ENCODE peak calls at places on chromosomes 5 and 9, in five cellular contexts. M is astrocyte of the spinal cord, B is fibroblast of the aortic adventitia, T is kidney, Q is heart right ventricle. F is an unnamed sample.

GRCh38 chr9:134284273-134284672 is 42.0 kb upstream of the RXRA start:
- DNase-seq in T (no peak), Q (peak; percentile 76), B (no peak), M (no peak), F (no peak)

GRCh38 chr9:34554211-34555001 is 31.6 kb upstream of the ENHO start:
- DNase-seq in B (no peak), T (peak; percentile 70), Q (no peak), M (no peak), F (no peak)

GRCh38 chr5:124744170-124744911 is 2.1 kb downstream of the ZNF608 start:
- DNase-seq in M (peak; percentile 52), Q (peak; percentile 59), T (peak; percentile 85), B (no peak), F (peak; percentile 31)

GRCh38 chr5:79269733-79270166 is 33.8 kb downstream of the JMY start:
- DNase-seq in M (no peak), B (no peak), Q (no peak), T (no peak), F (no peak)

GRCh38 chr9:116030532-116030931 is 123.1 kb upstream of the PAPPA start:
- DNase-seq in B (peak; percentile 75), M (no peak), T (no peak), Q (no peak), F (peak; percentile 6)

GRCh38 chr9:98709968-98710965 is 1.5 kb upstream of the GABBR2 start:
- DNase-seq in M (peak; percentile 53), Q (no peak), B (peak; percentile 78), T (no peak), F (peak; percentile 68)

GRCh38 chr9:3138236-3139229 is 294.6 kb upstream of the PUM3 start:
- DNase-seq in Q (no peak), B (no peak), T (no peak), M (no peak), F (peak; percentile 8)

GRCh38 chr9:136666364-136667216 is 3.9 kb downstream of the EGFL7 start:
- DNase-seq in M (no peak), B (no peak), T (no peak), Q (no peak), F (no peak)

GRCh38 chr9:16314476-16314875 is 556.0 kb downstream of the BNC2 start:
- DNase-seq in Q (no peak), T (no peak), B (no peak), M (no peak), F (no peak)

GRCh38 chr5:39203291-39203922 is 16.0 kb downstream of the FYB1 start:
- DNase-seq in T (no peak), B (no peak), M (no peak), Q (no peak), F (no peak)

GRCh38 chr5:143061161-143061945 is 291.2 kb downstream of the ARHGAP26 start:
- DNase-seq in B (peak; percentile 80), T (no peak), Q (no peak), M (peak; percentile 79), F (peak; percentile 90)

GRCh38 chr5:119289413-119289812 is 66.4 kb upstream of the TNFAIP8 start:
- DNase-seq in T (no peak), B (no peak), M (no peak), Q (no peak), F (no peak)
- H3K4me3 ChIP-seq in T (no peak overlapping the region), B (no peak overlapping the region), M (no peak overlapping the region), Q (no peak overlapping the region), F (no peak overlapping the region)

DNA sequence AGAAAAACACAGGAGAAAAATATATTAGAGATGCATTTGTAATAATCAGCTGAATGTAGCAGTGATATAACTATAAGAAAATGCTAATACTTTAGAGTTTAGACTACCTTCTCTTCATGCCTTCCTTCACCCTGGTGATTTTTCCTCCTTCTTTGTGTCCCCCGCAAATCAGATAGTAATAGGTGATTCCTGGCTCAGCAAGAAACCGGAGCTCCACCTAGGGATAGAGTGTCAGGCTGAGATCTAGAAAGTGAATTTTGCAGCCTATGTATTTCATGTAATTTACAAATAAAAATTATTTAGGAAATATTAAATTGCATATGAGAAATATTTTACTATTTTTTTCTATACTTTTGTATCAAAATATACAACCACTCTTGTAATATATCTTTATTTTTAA is 109.8 kb upstream of the ST8SIA4 start:
- DNase-seq in B (no peak), T (no peak), M (no peak), Q (no peak), F (no peak)
- TF ChIP-seq CTCF in B (no peak), T (no peak), M (peak; percentile 9), Q (no peak), F (no peak)

DNA sequence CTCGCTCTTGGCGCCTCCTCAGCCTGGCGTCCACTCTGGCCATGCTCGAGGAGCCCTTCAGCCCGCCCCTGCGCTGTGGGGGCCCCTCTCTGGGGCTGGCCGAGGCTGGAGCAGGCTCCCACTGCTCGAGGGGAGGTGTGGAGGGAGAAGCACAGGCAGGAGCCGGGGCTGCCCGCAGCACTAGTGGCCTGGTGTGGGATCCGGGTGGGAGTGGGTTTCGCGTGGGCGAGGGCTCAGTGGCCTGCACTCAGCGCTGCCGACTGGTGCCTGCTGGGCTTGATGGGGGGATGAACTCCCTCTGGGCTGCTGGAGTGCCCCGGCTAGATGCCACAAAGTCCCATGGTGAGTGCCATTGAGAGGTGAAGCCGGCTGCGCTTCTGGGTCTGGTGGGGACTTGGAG is 4.4 kb upstream of the HSPA4 start:
- DNase-seq in M (no peak), B (no peak), T (peak; percentile 74), Q (no peak), F (no peak)
- H3K4me3 ChIP-seq in M (no peak overlapping the region), B (no peak overlapping the region), T (no peak overlapping the region), Q (no peak overlapping the region), F (no peak overlapping the region)

GRCh38 chr5:170301149-170301548 is 3.6 kb upstream of the LCP2 start:
- DNase-seq in M (no peak), Q (no peak), B (no peak), T (no peak), F (no peak)

GRCh38 chr5:170303564-170303963 is 6.0 kb upstream of the LCP2 start:
- DNase-seq in M (no peak), B (no peak), T (no peak), Q (no peak), F (no peak)

GRCh38 chr5:170302729-170303501 is 5.3 kb upstream of the LCP2 start:
- DNase-seq in T (peak; percentile 90), B (no peak), M (no peak), Q (peak; percentile 66), F (no peak)

GRCh38 chr5:170300361-170301013 is 2.9 kb upstream of the LCP2 start:
- DNase-seq in T (no peak), Q (no peak), B (no peak), M (no peak), F (no peak)

DNA sequence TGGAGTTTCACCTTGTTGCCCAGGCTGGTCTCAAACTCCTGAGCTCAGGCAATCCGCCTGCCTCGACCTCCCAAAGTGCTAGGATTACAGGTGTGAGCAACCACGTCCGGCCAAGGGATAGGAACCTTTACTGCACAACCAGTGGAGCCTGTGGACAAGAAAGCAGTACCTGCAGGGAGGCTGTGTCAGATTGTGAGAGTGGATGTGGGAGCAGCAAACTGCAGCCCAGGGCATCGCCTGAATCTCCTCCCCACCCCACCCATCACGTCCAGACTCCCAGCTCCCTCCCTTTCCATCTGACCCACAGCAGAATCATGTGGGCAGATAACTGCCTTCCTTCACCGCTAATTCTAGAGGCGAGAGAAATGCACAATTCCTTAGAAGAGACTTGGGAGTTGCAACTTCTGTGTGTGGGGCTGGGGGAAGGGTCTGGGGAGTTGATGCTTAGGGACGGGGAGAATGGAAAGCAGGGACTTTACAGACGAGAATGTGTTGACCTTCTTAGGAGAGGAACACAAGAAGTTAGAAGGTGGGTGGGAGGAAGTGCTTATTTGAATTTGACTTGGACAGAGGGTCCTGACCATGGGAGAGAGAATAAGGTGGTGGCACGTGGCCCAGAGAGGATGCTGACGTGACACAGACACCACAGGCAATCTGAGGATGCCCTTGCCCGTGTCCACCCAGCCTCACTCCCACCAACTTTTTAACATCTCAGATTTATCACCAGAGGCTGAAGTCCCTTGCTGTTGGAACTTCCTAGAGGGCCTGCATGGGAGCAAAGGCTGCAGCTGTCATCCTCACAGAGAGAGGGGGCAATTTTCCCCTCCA is 4.5 kb upstream of the LCP2 start:
- DNase-seq in M (no peak), Q (no peak), B (no peak), T (no peak), F (no peak)
- TF ChIP-seq CTCF in M (no peak), Q (no peak), B (no peak), T (no peak), F (no peak)

GRCh38 chr5:159805021-159805420 is 111.3 kb upstream of the ADRA1B start:
- DNase-seq in B (peak; percentile 62), Q (no peak), M (peak; percentile 55), T (no peak), F (peak; percentile 70)

GRCh38 chr5:159802661-159803060 is 113.6 kb upstream of the ADRA1B start:
- DNase-seq in T (no peak), B (no peak), Q (no peak), M (no peak), F (no peak)

GRCh38 chr5:159811712-159812111 is 104.6 kb upstream of the ADRA1B start:
- DNase-seq in Q (no peak), B (no peak), M (no peak), T (no peak), F (no peak)

DNA sequence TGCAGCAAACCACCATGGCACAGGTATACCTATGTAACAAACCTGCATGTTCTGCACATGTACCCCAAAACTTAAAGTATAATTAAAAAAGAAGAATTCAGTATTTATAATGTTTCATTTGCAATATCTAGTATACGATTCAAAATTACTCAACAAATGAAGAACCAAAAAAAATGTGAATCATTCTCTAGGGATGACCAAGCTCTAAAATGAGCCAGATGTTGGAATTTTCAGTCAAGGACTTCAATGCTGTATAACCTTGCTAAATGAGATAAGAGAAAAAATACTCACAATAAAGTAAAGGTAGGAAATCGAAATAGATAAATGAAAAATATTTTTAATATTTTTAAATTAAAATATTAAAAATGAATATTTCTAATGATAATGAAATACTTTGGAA is 108.7 kb upstream of the ADRA1B start:
- DNase-seq in Q (no peak), M (no peak), T (no peak), B (no peak), F (peak; percentile 61)
- H3K4me3 ChIP-seq in Q (no peak overlapping the region), M (no peak overlapping the region), T (no peak overlapping the region), B (no peak overlapping the region), F (no peak overlapping the region)

GRCh38 chr5:33595303-33595702 is 154.5 kb downstream of the TARS1 start:
- DNase-seq in M (no peak), B (no peak), Q (no peak), T (no peak), F (no peak)
- TF ChIP-seq CTCF in M (no peak), B (no peak), Q (no peak), T (no peak), F (no peak)

GRCh38 chr5:63194126-63194525 is 615.5 kb downstream of the LRRC70 start:
- DNase-seq in B (no peak), Q (no peak), M (no peak), T (no peak), F (no peak)
- H3K4me3 ChIP-seq in B (no peak overlapping the region), Q (no peak overlapping the region), M (no peak overlapping the region), T (no peak overlapping the region), F (no peak overlapping the region)